ENCODE peak calls at places on chromosomes 13 and 19, in ten cellular contexts. G is left lung; E is bronchial epithelial cell; P is colonic mucosa; D is endodermal cell; B is choroid plexus epithelial cell; X is coronary artery; N is CD8-positive, alpha-beta T cell; F is fibroblast of mammary gland; Y is A673. U is an unnamed sample.

GRCh38 chr19:10107254-10107653 is 1.1 kb downstream of the PPAN start:
- DNase-seq in G (no peak), E (no peak), P (no peak), D (no peak), B (no peak), X (no peak), N (no peak), F (no peak), Y (no peak), U (no peak)

GRCh38 chr19:41691268-41691970 is 3.3 kb upstream of the CEACAM7 start:
- DNase-seq in G (no peak), E (peak; percentile 8), P (peak; percentile 55), D (peak; percentile 87), B (peak; percentile 15), X (no peak), N (peak; percentile 42), F (peak; percentile 7), Y (peak; percentile 53), U (no peak)

GRCh38 chr13:59103004-59103768 is 1060.5 kb downstream of the DIAPH3 start:
- DNase-seq in G (no peak), E (no peak), P (no peak), D (no peak), B (peak; percentile 86), X (no peak), N (no peak), F (peak; percentile 29), Y (no peak), U (peak; percentile 46)

GRCh38 chr13:30798776-30799625 is 63.7 kb downstream of the ALOX5AP start:
- DNase-seq in G (no peak), E (no peak), P (no peak), D (no peak), B (peak; percentile 58), X (no peak), N (no peak), F (no peak), Y (peak; percentile 45), U (peak; percentile 57)

GRCh38 chr19:1469936-1470863 is 8.8 kb downstream of the C19orf25 start:
- DNase-seq in G (peak; percentile 84), E (peak; percentile 34), P (peak; percentile 65), D (peak; percentile 92), B (peak; percentile 25), X (no peak), N (peak; percentile 83), F (no peak), Y (peak; percentile 86), U (peak; percentile 51)

GRCh38 chr19:49749771-49750170 is 13.3 kb downstream of the TSKS start:
- DNase-seq in G (no peak), E (no peak), P (no peak), D (no peak), B (no peak), X (no peak), N (no peak), F (peak; percentile 52), Y (no peak), U (no peak)

GRCh38 chr19:35757231-35757748 is 461 bp upstream of the HSPB6 start:
- DNase-seq in G (peak; percentile 83), E (no peak), P (peak; percentile 70), D (no peak), B (peak; percentile 99), X (peak; percentile 99), N (no peak), F (peak; percentile 98), Y (peak; percentile 49), U (peak; percentile 99)

GRCh38 chr13:113207890-113208423 is 512 bp downstream of the PCID2 start:
- DNase-seq in G (peak; percentile 88), E (peak; percentile 31), P (peak; percentile 50), D (peak; percentile 76), B (peak; percentile 63), X (no peak), N (no peak), F (peak; percentile 57), Y (peak; percentile 33), U (peak; percentile 59)

GRCh38 chr13:28059214-28059613 is 41.2 kb downstream of the FLT3 start:
- DNase-seq in G (no peak), E (peak; percentile 36), P (peak; percentile 57), D (peak; percentile 88), B (peak; percentile 45), X (no peak), N (peak; percentile 55), F (peak; percentile 38), Y (peak; percentile 31), U (peak; percentile 45)

DNA sequence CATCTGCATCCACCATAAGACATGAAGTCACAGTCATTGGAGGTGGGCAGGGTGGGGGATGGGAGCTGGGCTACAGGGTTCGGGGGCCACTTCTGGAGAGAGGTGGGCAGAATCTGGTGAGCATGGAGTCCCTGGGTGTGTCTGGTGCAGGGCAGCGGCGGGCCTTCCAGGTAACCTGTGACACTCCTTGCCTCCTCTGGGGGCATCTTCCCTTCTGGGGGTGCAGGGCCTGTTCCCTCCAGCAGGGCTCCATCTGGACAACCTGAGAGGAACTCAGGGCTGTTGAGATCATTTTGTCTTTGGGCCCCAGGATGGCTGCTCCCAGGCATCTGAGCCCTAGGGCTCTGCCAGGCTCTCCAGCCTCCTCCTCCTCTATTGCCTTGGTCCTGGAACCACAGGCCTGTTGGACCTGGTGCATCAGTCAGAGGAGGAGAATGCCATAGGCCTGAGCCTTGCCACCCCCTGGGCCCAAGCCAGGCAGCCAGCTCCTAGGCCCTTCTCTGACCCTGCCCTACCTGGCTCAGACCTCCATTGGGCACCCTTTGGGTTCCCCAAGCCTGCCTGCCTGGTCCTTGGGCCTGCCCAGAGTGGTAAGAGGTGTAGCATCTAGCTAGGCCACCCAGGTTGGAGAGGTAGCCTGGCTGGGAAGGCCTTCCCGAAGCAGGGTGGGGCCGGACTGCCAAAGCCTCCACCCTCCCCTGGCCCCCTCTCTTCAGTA is 13.4 kb downstream of the LYL1 start:
- DNase-seq in G (no peak), E (peak; percentile 2), P (no peak), D (peak; percentile 85), B (no peak), X (no peak), N (no peak), F (no peak), Y (peak; percentile 50), U (no peak)
- TF ChIP-seq CTCF in G (no peak), E (peak; percentile 55), P (no peak), D (peak; percentile 82), B (peak; percentile 50), X (no peak), N (peak; percentile 57), F (peak; percentile 40), Y (peak; percentile 44), U (peak; percentile 35)

GRCh38 chr13:90919153-90919552 is 428.3 kb upstream of the MIR17HG start:
- DNase-seq in G (no peak), E (no peak), P (no peak), D (peak; percentile 59), B (peak; percentile 12), X (no peak), N (no peak), F (no peak), Y (peak; percentile 38), U (no peak)

GRCh38 chr13:90918551-90918950 is 428.9 kb upstream of the MIR17HG start:
- DNase-seq in G (no peak), E (peak; percentile 64), P (no peak), D (no peak), B (peak; percentile 57), X (no peak), N (no peak), F (peak; percentile 45), Y (peak; percentile 37), U (no peak)
- H3K4me3 ChIP-seq in G (no peak overlapping the region), E (no peak overlapping the region), P (no peak overlapping the region), D (no peak overlapping the region), B (no peak overlapping the region), X (no peak overlapping the region), N (no peak overlapping the region), F (no peak overlapping the region), Y (no peak overlapping the region), U (no peak overlapping the region)

DNA sequence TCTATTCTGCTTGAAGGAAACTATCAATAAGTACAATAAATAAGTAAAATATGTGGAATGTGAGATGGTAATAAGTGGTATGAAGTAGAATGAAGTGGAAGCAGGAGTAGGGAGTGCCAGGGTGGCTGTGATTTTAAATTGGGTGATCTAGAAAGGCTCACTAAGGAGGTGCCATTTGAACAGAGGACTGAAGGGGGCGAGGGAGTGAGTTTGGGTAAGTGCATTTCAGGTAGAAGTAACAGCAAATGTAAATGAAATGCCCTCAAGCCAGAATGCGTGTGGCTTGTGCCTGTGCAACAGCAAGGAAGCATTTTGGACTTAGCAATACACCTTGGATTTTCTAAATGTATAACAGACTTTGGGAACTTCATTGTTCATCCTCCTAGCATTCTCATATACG is 77.1 kb downstream of the CCNA1 start:
- DNase-seq in G (no peak), E (no peak), P (no peak), D (peak; percentile 72), B (no peak), X (no peak), N (no peak), F (no peak), Y (peak; percentile 49), U (no peak)
- TF ChIP-seq CTCF in G (no peak), E (peak; percentile 18), P (no peak), D (peak; percentile 69), B (peak; percentile 21), X (no peak), N (no peak), F (no peak), Y (peak; percentile 45), U (no peak)

GRCh38 chr19:56221851-56222250 is 19.8 kb downstream of the ZSCAN5C start:
- DNase-seq in G (no peak), E (no peak), P (no peak), D (no peak), B (no peak), X (no peak), N (no peak), F (no peak), Y (no peak), U (no peak)

GRCh38 chr19:56211718-56212117 is 9.6 kb downstream of the ZSCAN5C start:
- DNase-seq in G (no peak), E (no peak), P (no peak), D (no peak), B (no peak), X (no peak), N (no peak), F (no peak), Y (no peak), U (no peak)

GRCh38 chr19:56222901-56223300 is 20.8 kb downstream of the ZSCAN5C start:
- DNase-seq in G (no peak), E (no peak), P (no peak), D (no peak), B (no peak), X (no peak), N (no peak), F (no peak), Y (no peak), U (no peak)

DNA sequence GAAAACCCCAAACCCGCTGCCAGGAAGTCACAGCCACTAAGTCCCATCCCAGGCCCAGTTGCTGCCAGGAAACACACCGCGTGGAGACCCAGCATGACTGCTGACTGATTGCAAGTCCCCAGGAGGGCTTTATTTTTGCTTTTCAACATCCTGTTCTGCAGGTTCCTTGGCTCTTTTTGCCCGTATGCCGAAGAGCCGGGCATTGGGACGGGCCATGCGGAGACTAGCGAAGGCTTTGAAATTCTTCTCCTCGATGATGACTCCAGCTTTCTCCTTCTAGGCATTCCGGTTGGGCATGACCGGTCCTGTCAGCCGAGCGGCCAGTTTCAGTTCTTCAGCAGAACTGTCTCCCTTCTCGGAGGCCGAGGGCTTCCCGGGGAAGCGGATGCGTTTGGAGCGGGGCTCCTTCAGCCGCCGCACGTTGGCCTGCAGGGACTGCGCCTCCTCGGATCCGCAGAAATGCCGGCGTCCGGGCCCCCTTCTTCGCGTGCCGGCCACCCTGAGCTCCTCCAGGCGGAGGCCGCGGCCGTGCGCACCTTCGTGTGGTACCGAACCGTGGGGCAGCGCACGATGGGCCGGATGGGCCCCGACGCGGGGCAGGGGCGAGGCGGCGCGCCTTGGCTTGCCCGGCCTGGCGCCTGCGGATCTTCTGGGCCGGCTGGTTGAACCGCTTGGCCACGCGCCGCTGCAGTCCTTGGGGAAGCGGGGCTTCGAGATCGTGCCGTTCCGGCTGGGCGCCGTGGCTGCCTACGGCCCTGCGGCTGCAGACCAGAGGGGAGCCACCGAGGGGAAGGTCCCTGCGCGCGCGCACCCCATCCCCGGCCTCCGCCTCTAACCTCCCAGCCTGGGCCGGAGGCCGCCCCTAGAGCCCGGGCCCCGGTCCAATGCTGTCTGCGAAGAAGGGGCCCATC is 15.2 kb downstream of the ZSCAN5C start:
- DNase-seq in G (no peak), E (peak; percentile 85), P (no peak), D (peak; percentile 86), B (peak; percentile 53), X (no peak), N (no peak), F (peak; percentile 12), Y (peak; percentile 70), U (peak; percentile 10)
- H3K4me3 ChIP-seq in G (peak overlapping the region; percentile 14), E (peak overlapping the region; percentile 36), P (peak overlapping the region; percentile 5), D (no peak overlapping the region), B (peak overlapping the region; percentile 52), X (peak overlapping the region; percentile 64), N (no peak overlapping the region), F (peak overlapping the region; percentile 6), Y (peak overlapping the region; percentile 25), U (peak overlapping the region; percentile 37)